ENCODE peak calls at places on chromosomes 5 and 9, in five cellular contexts. L is CD8-positive, alpha-beta T cell; O is MM.1S; J is adrenal gland; G is esophagus squamous epithelium. M is an unnamed sample. For H3K36me3, the result is how much of the 10 kb centered on the place peaks cover.

GRCh38 chr9:126276056-126276728 is 50.4 kb upstream of the MVB12B start:
- DNase-seq in J (no peak), G (no peak), L (no peak), O (no peak), M (no peak)

GRCh38 chr9:28052104-28052503 is 478.8 kb upstream of the C9orf72 start:
- DNase-seq in L (no peak), J (no peak), O (no peak), G (no peak), M (no peak)

GRCh38 chr5:132268698-132269551 is 11.4 kb downstream of the PDLIM4 start:
- DNase-seq in O (no peak), G (no peak), L (no peak), J (no peak), M (peak)

GRCh38 chr9:136119259-136120118 is 814 bp upstream of the TMEM250 start:
- DNase-seq in L (no peak), J (no peak), G (no peak), O (no peak), M (no peak)

GRCh38 chr5:862367-863243 is 11.8 kb upstream of the ZDHHC11 start:
- DNase-seq in O (no peak), G (no peak), J (no peak), L (no peak), M (no peak)

GRCh38 chr5:107673106-107673367 is 2.3 kb upstream of the EFNA5 start:
- DNase-seq in L (no peak), G (no peak), O (peak), J (no peak), M (no peak)

GRCh38 chr5:95822408-95823240 is at the start of gene GLRX:
- DNase-seq in L (peak), O (peak), J (peak), G (peak), M (peak)

GRCh38 chr9:109859447-109859846 is 79.4 kb downstream of the PALM2AKAP2 start:
- DNase-seq in O (no peak), L (no peak), J (no peak), G (no peak), M (no peak)

GRCh38 chr9:91549177-91549576 is 125.5 kb upstream of the NFIL3 start:
- DNase-seq in L (no peak), O (no peak), J (no peak), G (no peak), M (no peak)

GRCh38 chr5:124330595-124330994 is 415.8 kb downstream of the ZNF608 start:
- DNase-seq in J (no peak), G (no peak), L (no peak), O (no peak), M (no peak)

GRCh38 chr5:151234476-151235238 is 10.8 kb upstream of the CCDC69 start:
- DNase-seq in O (peak), J (peak), G (no peak), L (no peak), M (peak)

GRCh38 chr9:88777498-88778312 is 213.6 kb upstream of the S1PR3 start:
- DNase-seq in J (peak), L (no peak), G (no peak), O (peak), M (peak)

GRCh38 chr9:121929893-121930875 is 162.9 kb downstream of the TTLL11 start:
- DNase-seq in L (no peak), J (peak), G (no peak), O (no peak), M (no peak)

DNA sequence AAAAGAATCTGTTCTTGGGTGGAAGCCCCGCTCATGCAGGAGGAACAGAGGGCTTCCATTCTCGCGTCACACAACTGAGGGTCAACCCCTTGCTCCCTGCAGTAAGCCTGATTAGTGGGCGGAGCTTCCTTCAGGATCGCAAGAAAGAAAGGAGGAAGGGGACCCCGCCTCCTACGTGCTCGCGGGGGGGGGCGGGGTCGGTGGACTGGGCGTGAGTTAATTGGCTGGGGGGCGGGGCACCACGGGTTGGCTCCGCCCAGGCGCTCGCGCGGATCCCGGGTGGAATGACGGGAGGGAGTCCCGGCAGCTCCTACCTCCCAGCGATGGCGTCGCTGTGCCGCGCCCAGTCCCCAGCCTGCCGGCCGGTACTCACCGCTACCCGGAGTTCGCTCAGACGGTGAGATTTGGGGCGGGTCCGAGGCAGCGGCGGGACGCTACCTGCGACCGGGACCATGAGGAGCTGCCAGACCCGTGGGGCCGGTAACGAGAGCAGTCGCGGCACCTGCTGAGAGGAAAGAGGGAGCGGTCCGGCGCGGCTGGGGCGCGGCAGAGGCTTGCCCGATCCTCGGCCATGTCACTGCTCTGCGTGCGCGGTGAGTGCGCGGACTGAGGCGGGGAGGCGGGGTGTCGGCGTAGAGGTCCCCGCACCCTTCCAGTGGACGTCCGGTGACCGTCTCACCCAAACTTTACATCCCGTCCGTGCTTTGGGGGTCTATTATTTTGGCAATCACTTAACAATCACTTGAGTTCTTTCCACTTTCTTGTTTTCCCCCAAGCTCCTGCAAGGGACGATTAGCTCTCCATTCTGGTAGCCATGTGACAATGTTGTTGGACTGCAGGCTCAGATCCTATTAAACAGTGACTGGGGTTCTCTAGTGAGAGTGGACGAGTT is at the start of gene UNC13B:
- DNase-seq in G (peak), L (peak), O (peak), J (peak), M (peak)
- H3K4me3 ChIP-seq in G (peak), L (peak), O (peak), J (peak), M (peak)

GRCh38 chr5:96997265-96997859 is 61.5 kb downstream of the LNPEP start:
- DNase-seq in L (no peak), G (no peak), O (peak), J (peak), M (peak)
- TF ChIP-seq CTCF in L (peak), G (no peak), O (peak), J (peak), M (peak)

DNA sequence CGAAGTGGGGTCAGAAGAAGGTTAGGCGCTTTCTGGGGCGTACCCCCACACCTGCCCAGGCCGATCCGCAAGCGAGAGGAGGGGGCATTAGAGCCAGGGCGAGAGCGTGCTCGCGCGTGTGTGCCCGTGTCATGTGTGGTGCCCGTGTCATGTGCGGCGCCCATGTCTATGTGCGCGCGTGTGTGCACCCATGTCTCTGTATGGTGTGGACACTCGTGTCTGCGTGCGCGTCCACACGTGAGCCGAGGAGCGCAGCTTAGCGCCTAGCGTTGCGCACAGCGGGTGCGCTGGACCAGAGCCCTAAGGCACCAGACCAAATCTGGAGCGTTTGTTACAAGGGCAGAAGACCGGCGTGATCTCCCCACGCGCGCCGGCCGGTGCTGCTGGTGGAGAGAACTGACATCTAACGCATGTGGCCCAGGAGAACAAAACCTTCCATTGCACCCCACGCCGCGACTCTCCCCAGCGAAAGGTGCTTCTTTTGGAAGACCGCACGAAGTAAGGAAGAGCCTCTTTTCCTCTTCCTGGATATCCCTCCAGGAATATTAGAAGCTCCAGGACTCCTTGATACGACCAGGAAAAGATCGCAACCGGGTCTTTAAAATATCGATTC is 639 bp downstream of the NIM1K start:
- DNase-seq in L (no peak), O (no peak), J (peak), G (no peak), M (peak)
- H3K36me3 ChIP-seq in L (under half), O (under half), J (under half), G (under half), M (under half)

GRCh38 chr5:136185974-136186373 is 7.0 kb downstream of the SMIM32 start:
- DNase-seq in J (no peak), G (no peak), L (no peak), O (no peak), M (no peak)

GRCh38 chr5:136186786-136187185 is 6.2 kb downstream of the SMIM32 start:
- DNase-seq in G (no peak), L (no peak), J (no peak), O (no peak), M (no peak)

DNA sequence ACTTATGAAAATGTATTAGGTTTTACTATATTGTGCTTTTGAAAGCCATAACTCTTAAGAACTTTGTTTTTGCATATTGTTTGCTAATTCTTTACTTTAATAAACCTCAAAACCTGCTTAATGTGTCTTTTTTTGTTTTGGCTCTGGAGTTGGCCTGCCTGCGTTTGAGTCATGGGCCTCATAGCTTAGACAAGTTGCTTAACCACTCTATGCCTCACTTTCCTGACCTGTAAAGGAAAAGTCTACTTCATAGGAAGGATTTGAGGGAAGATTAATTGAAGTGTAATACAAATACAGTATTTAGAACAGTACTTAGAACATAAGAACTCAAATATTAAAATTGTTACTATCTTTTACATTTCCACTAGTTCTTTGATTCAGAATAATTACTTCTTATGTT is 10.3 kb downstream of the SMIM32 start:
- DNase-seq in J (no peak), G (no peak), O (no peak), L (no peak), M (no peak)
- H3K4me3 ChIP-seq in J (no peak), G (no peak), O (no peak), L (no peak), M (no peak)

GRCh38 chr9:75087824-75088645 is at the start of the genes NMRK1 and OSTF1:
- DNase-seq in O (peak), J (peak), L (peak), G (peak), M (peak)

GRCh38 chr9:75090579-75090978 is 2.3 kb downstream of the OSTF1 start:
- DNase-seq in G (no peak), O (no peak), J (no peak), L (no peak), M (no peak)

GRCh38 chr9:75087279-75087823 is 604 bp downstream of the NMRK1 start:
- DNase-seq in G (no peak), O (peak), L (no peak), J (peak), M (peak)

GRCh38 chr9:75089369-75089766 is 1.1 kb downstream of the OSTF1 start:
- DNase-seq in G (no peak), O (no peak), L (no peak), J (no peak), M (no peak)

DNA sequence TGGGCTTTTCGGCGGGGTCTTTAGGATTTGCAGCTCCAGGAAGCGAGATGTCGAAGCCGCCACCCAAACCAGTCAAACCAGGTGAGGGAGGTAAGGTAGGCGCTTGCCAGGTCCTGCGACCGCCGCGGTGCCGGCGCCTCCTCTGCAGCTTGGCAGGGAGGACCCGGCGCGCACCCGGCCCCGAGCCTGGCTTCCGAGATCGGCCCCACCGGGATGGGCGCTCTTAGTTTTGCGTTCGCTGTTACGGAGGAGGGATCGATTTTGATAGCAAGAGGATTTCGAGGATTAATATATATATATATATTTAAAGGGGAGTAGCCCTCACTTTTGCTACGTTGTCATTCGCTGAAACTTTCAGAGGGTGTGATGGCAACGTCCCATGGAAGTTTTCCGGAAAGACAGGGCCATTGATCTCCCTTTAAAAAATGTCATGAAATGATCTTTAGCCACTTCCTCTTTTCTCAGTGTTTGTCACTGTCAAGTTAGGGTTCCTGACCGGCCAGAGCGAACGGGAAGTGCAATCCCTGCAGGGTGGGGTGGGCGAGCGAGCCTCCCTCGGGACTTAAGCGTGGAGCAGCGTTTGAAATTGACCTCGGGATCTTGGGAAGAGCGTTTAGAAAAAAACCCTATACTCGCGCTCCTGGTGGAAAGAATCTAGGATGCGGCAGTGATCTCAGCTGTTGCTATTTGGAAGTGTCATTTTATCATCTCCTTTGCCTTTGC is 493 bp downstream of the OSTF1 start:
- DNase-seq in L (no peak), O (peak), G (peak), J (peak), M (peak)
- TF ChIP-seq CTCF in L (no peak), O (no peak), G (no peak), J (peak), M (no peak)